ENCODE peak calls at places on chromosomes 13 and 19, in seven cellular contexts. R, B, F, C, I, V and A are unnamed samples.

GRCh38 chr19:42206871-42207755 is 10.4 kb downstream of the DEDD2 start:
- DNase-seq in V (no peak), I (no peak), F (no peak), B (no peak), R (no peak), C (peak), A (no peak)

GRCh38 chr19:15265849-15266248 is 33.6 kb upstream of the EPHX3 start:
- DNase-seq in F (peak), B (peak), C (peak), V (no peak), I (peak), R (no peak), A (no peak)

GRCh38 chr13:43744630-43745029 is 42.1 kb downstream of the ENOX1 start:
- DNase-seq in R (no peak), V (no peak), C (no peak), B (peak), F (no peak), I (no peak), A (no peak)

GRCh38 chr13:82675024-82675423 is 1207.2 kb downstream of the SLITRK1 start:
- DNase-seq in R (no peak), F (no peak), C (no peak), V (no peak), I (no peak), B (no peak), A (no peak)

GRCh38 chr19:50486823-50487515 is 10.3 kb upstream of the GARIN5A start:
- DNase-seq in R (no peak), V (peak), C (peak), F (peak), B (peak), I (no peak), A (peak)

GRCh38 chr13:109605846-109606245 is 180.5 kb downstream of the IRS2 start:
- DNase-seq in F (no peak), I (no peak), C (no peak), V (no peak), B (peak), R (no peak), A (no peak)

GRCh38 chr13:50119593-50119992 is 104.3 kb downstream of the KCNRG start:
- DNase-seq in C (no peak), V (no peak), F (no peak), R (no peak), B (peak), I (no peak), A (no peak)

GRCh38 chr19:46785054-46785979 is 3.1 kb downstream of the SLC1A5 start:
- DNase-seq in V (no peak), B (peak), F (no peak), I (no peak), R (no peak), C (no peak), A (no peak)

GRCh38 chr13:51674276-51674675 is 90.0 kb downstream of the WDFY2 start:
- DNase-seq in V (no peak), R (no peak), B (no peak), F (no peak), I (no peak), C (peak), A (no peak)

GRCh38 chr19:4935449-4935848 is 26.1 kb downstream of the UHRF1 start:
- DNase-seq in B (no peak), R (no peak), C (no peak), V (no peak), F (no peak), I (no peak), A (no peak)

GRCh38 chr19:1122972-1123363 is 19.2 kb downstream of the GPX4 start:
- DNase-seq in R (no peak), F (peak), B (peak), I (no peak), C (peak), V (no peak), A (no peak)

GRCh38 chr13:42039457-42039945 is 8.9 kb upstream of the DGKH start:
- DNase-seq in V (peak), B (no peak), I (no peak), C (peak), R (no peak), F (no peak), A (no peak)

GRCh38 chr19:492091-492531 is 4.2 kb upstream of the MADCAM1 start:
- DNase-seq in V (no peak), B (no peak), C (no peak), I (no peak), F (no peak), R (no peak), A (no peak)

GRCh38 chr19:35903550-35904179 is 1.3 kb downstream of the HCST start:
- DNase-seq in R (no peak), C (peak), B (peak), F (peak), I (no peak), V (peak), A (peak)

GRCh38 chr13:51252954-51253531 is 30.8 kb downstream of the FAM124A start:
- DNase-seq in I (no peak), R (no peak), V (no peak), F (no peak), B (no peak), C (no peak), A (peak)

GRCh38 chr19:10269333-10270179 is 1.4 kb upstream of the ICAM1 start:
- DNase-seq in F (peak), B (peak), C (peak), V (peak), I (no peak), R (peak), A (peak)

GRCh38 chr19:11381535-11382369 is 2.4 kb downstream of the EPOR start:
- DNase-seq in B (peak), F (peak), C (peak), R (no peak), I (no peak), V (peak), A (peak)

GRCh38 chr19:58367698-58368454 is 5.3 kb upstream of the ZNF497 start:
- DNase-seq in V (no peak), R (no peak), B (no peak), C (no peak), F (peak), I (no peak), A (no peak)

GRCh38 chr19:51111606-51112005 is 3.4 kb upstream of the CTU1 start:
- DNase-seq in I (no peak), V (no peak), R (no peak), C (no peak), F (no peak), B (no peak), A (no peak)

GRCh38 chr19:49119411-49120324 is at the start of gene PPFIA3:
- DNase-seq in F (peak), R (no peak), B (peak), C (peak), I (no peak), V (peak), A (no peak)

GRCh38 chr13:45412274-45413049 is 5.7 kb downstream of the SLC25A30 start:
- DNase-seq in V (no peak), B (peak), R (no peak), F (no peak), C (no peak), I (no peak), A (no peak)

GRCh38 chr13:99995503-99996176 is 14.1 kb downstream of the ZIC2 start:
- DNase-seq in F (no peak), B (peak), V (no peak), I (no peak), C (no peak), R (no peak), A (no peak)

GRCh38 chr13:96982672-96983071 is 11.6 kb downstream of the OXGR1 start:
- DNase-seq in R (no peak), V (no peak), B (no peak), C (no peak), F (no peak), I (no peak), A (no peak)

GRCh38 chr19:53541971-53542370 is 4.0 kb downstream of the ZNF331 start:
- DNase-seq in V (no peak), I (no peak), F (no peak), B (no peak), R (no peak), C (no peak), A (no peak)

GRCh38 chr19:10286803-10287737 is at the start of gene ICAM4:
- DNase-seq in R (no peak), F (peak), I (no peak), C (peak), V (no peak), B (peak), A (no peak)